ENCODE peak calls at places on chromosome 6, in five cellular contexts. M is H1, Y is WTC11, J is HepG2, Q is K562. R is an unnamed sample.

GRCh38 chr6:558089-558488 is 98.8 kb downstream of the HUS1B start:
- DNase-seq in M (no peak), Y (no peak), Q (no peak), J (no peak), R (no peak)

GRCh38 chr6:106617302-106617701 is 12.0 kb downstream of the RTN4IP1 start:
- DNase-seq in Y (no peak), Q (no peak), M (no peak), J (no peak), R (no peak)

GRCh38 chr6:108074057-108074358 is 533 bp downstream of the OSTM1 start:
- DNase-seq in Y (no peak), M (no peak), Q (no peak), J (peak), R (no peak)

GRCh38 chr6:33206864-33207568 is 1.3 kb upstream of the RING1 start:
- DNase-seq in J (no peak), Y (no peak), Q (no peak), M (no peak), R (no peak)

GRCh38 chr6:106858653-106859092 is 115.9 kb downstream of the CD24 start:
- DNase-seq in Q (peak), Y (no peak), J (no peak), M (no peak), R (no peak)

GRCh38 chr6:43916091-43916923 is 146.3 kb downstream of the VEGFA start:
- DNase-seq in M (no peak), Q (no peak), J (no peak), Y (no peak), R (no peak)

GRCh38 chr6:142697912-142698311 is 247.1 kb downstream of the HIVEP2 start:
- DNase-seq in Q (no peak), Y (no peak), M (no peak), J (no peak), R (no peak)

GRCh38 chr6:148873868-148874267 is 127.0 kb downstream of the UST start:
- DNase-seq in Y (no peak), Q (no peak), J (no peak), M (no peak), R (no peak)

GRCh38 chr6:149698175-149698574 is 19.7 kb downstream of the LATS1 start:
- DNase-seq in M (no peak), J (no peak), Y (no peak), Q (no peak), R (no peak)

GRCh38 chr6:128511518-128511917 is 8.9 kb downstream of the PTPRK start:
- DNase-seq in M (no peak), Y (no peak), J (no peak), Q (no peak), R (peak)

GRCh38 chr6:34052918-34053608 is 92.8 kb downstream of the GRM4 start:
- DNase-seq in M (no peak), Y (no peak), Q (no peak), J (no peak), R (no peak)

GRCh38 chr6:113371106-113371505 is 486.0 kb upstream of the MARCKS start:
- DNase-seq in M (no peak), Q (no peak), J (no peak), Y (no peak), R (no peak)

GRCh38 chr6:170135461-170135820 is 155.4 kb downstream of the DLL1 start:
- DNase-seq in Q (no peak), M (no peak), J (no peak), Y (no peak), R (no peak)

GRCh38 chr6:101398716-101399626 is 5.5 kb downstream of the GRIK2 start:
- DNase-seq in Q (no peak), M (no peak), Y (no peak), J (no peak), R (no peak)

GRCh38 chr6:100160913-100161312 is 166.9 kb upstream of the MCHR2 start:
- DNase-seq in Q (no peak), M (no peak), Y (peak), J (no peak), R (no peak)

GRCh38 chr6:105213272-105213671 is 33.5 kb upstream of the POPDC3 start:
- DNase-seq in M (no peak), J (no peak), Q (no peak), Y (no peak), R (no peak)

GRCh38 chr6:108874470-108875160 is 26.4 kb downstream of the ARMC2 start:
- DNase-seq in Y (no peak), J (no peak), M (no peak), Q (no peak), R (peak)

GRCh38 chr6:43616728-43617472 is 12.2 kb downstream of the GTPBP2 start:
- DNase-seq in J (no peak), Y (no peak), Q (no peak), M (no peak), R (no peak)

GRCh38 chr6:118886641-118887040 is 7.3 kb upstream of the ASF1A start:
- DNase-seq in J (no peak), Q (no peak), Y (no peak), M (no peak), R (no peak)

GRCh38 chr6:118882314-118882905 is 11.5 kb upstream of the ASF1A start:
- DNase-seq in M (no peak), Q (no peak), J (no peak), Y (no peak), R (no peak)

GRCh38 chr6:118877806-118878205 is 16.1 kb upstream of the ASF1A start:
- DNase-seq in M (no peak), J (no peak), Q (no peak), Y (no peak), R (no peak)

GRCh38 chr6:118876814-118877213 is 17.1 kb upstream of the ASF1A start:
- DNase-seq in J (no peak), M (no peak), Y (no peak), Q (no peak), R (no peak)

GRCh38 chr6:118881440-118882313 is 12.3 kb upstream of the ASF1A start:
- DNase-seq in M (no peak), Y (no peak), Q (peak), J (no peak), R (no peak)
- TF ChIP-seq CREB1 in M (no peak), Y (no peak), Q (no peak), J (no peak), R (no peak)

DNA sequence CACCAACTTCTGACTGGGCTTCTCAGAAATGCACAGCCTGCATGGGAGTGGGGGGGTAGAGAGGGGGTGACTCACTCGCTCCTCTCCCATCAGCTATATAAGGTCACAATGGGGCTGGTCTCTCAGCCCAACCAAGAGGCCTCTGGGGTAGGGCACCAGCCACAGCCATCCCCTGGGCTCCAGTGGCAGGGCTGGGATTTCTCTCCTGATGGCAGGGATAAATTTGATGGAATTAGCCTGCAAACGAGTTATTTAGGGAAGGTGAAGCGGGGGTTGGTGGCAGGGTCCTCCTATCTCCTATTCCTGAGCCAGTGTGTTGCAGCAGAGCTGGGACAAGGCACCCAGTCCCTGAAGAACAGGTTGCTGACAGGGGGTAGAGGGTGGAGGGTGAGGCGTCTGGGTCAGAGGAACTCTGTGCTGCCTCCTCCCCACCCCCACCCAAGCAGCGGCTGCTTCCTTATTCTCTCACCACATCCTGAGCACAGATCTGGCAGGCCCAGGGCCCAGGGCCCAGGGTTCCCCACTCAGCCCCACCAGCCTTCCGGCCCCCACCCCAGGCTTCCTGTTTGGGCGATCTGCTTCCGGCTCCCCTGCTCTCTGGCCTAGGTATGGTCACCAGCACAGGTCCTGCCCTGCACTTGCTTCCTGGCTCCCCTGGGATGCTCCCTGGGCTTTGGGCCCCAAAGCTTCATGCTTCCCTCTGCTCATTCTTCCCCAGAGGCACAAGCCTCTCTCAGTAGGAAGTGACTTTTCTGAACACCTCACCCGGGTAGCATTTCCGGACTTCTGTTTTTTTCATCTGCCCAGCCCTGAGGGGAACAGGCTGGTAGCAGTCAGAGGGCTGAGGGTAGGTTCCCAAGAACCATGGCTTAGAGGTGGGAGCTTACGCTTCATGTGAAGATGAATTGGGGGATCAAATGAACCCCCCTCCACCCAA is 4.0 kb downstream of the PPP1R18 start:
- DNase-seq in Y (peak), J (peak), Q (peak), M (no peak), R (peak)
- TF ChIP-seq ATF2 in Y (no peak), J (no peak), Q (no peak), M (no peak), R (no peak)

GRCh38 chr6:17907467-17908229 is 79.8 kb downstream of the KIF13A start:
- DNase-seq in Q (peak), M (no peak), J (peak), Y (no peak), R (no peak)
- TF ChIP-seq CREB1 in Q (no peak), M (no peak), J (no peak), Y (no peak), R (no peak)

GRCh38 chr6:137700751-137701477 is 166.1 kb upstream of the TNFAIP3 start:
- DNase-seq in J (peak), Y (no peak), M (no peak), Q (no peak), R (no peak)

GRCh38 chr6:137697267-137697938 is 169.7 kb upstream of the TNFAIP3 start:
- DNase-seq in M (no peak), J (peak), Y (peak), Q (no peak), R (no peak)

GRCh38 chr6:137696765-137697164 is 170.3 kb upstream of the TNFAIP3 start:
- DNase-seq in Q (no peak), Y (no peak), J (no peak), M (no peak), R (no peak)

GRCh38 chr6:137698636-137699035 is 168.4 kb upstream of the TNFAIP3 start:
- DNase-seq in Y (no peak), J (no peak), Q (no peak), M (no peak), R (no peak)

DNA sequence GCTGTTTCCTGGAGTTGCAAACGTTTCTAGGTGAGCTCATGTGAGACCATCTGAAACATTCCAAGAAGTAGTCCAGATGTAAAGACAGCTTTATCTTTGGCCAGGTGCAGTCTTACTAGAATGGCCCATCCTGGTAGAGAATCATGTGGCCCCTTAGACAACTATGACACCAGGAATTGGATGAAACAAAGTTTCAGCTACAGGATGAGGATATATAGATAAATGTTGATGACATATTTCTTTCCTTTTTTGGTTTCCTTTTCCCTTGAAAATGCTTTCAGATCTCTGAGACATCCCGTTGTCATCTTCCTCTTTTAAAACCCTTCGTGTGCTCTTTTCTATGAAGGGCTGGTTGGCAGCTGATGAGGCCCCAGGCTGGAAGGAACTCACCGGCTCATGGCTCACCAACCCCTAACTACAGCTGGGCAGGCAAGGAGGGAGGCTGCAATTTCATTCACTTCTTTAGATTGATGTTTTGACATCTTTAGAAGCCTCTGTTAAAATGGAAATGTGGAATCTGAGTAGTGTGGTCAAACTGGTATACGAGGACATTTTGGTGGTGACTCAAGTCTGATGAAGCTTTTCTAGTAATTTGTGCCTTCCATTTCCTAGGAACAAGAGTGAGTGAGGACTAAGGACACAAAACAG is 167.9 kb upstream of the TNFAIP3 start:
- DNase-seq in M (no peak), J (no peak), Q (no peak), Y (no peak), R (no peak)
- TF ChIP-seq ATF2 in M (no peak), J (no peak), Q (no peak), Y (no peak), R (no peak)

GRCh38 chr6:21731411-21732031 is 138.0 kb downstream of the SOX4 start:
- DNase-seq in J (peak), M (peak), Q (no peak), Y (no peak), R (no peak)

GRCh38 chr6:21729431-21729830 is 135.9 kb downstream of the SOX4 start:
- DNase-seq in Q (no peak), J (no peak), Y (no peak), M (peak), R (no peak)

GRCh38 chr6:21730533-21730932 is 137.0 kb downstream of the SOX4 start:
- DNase-seq in M (peak), Q (no peak), Y (no peak), J (no peak), R (no peak)

GRCh38 chr6:21733311-21733710 is 139.8 kb downstream of the SOX4 start:
- DNase-seq in Q (no peak), Y (no peak), M (no peak), J (no peak), R (no peak)

GRCh38 chr6:21732731-21733130 is 139.2 kb downstream of the SOX4 start:
- DNase-seq in J (no peak), Y (no peak), Q (no peak), M (no peak), R (no peak)
- TF ChIP-seq CREB1 in J (no peak), Y (no peak), Q (no peak), M (no peak), R (no peak)

DNA sequence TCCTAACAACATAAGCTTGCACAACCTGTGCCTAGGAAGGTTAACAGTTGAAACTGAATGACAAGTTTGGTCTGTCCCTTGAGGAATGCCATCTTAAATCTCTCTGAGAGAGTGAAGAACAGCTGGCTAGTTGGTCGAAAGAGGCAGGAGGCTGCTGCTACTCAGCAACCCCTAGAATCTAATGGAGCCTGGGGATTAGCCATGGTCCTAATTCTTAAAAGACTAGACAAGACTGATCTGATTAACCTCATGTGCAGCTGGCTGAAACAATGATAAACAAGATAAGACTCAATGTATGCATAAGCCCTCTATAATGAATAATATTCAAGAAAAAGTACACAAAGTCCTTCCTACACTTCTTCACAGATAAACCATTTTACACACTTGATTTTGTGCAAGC is 69.5 kb downstream of the DST start:
- DNase-seq in Y (no peak), J (no peak), Q (no peak), M (no peak), R (no peak)
- TF ChIP-seq ATF2 in Y (no peak), J (no peak), Q (no peak), M (no peak), R (no peak)

GRCh38 chr6:2978923-2979322 is 7.6 kb upstream of the SERPINB6 start:
- DNase-seq in J (no peak), M (no peak), Y (no peak), Q (no peak), R (no peak)

GRCh38 chr6:2977799-2978558 is 6.6 kb upstream of the SERPINB6 start:
- DNase-seq in M (no peak), Y (no peak), J (no peak), Q (no peak), R (no peak)

GRCh38 chr6:2977290-2977689 is 5.9 kb upstream of the SERPINB6 start:
- DNase-seq in M (no peak), Q (no peak), Y (no peak), J (no peak), R (no peak)

GRCh38 chr6:2976060-2976459 is 4.7 kb upstream of the SERPINB6 start:
- DNase-seq in J (no peak), Q (no peak), Y (no peak), M (no peak), R (no peak)

GRCh38 chr6:2976571-2977085 is 5.3 kb upstream of the SERPINB6 start:
- DNase-seq in Y (no peak), J (no peak), Q (no peak), M (no peak), R (no peak)
- TF ChIP-seq CREB1 in Y (no peak), J (no peak), Q (no peak), M (no peak), R (no peak)

GRCh38 chr6:160662842-160663241 is 1.2 kb downstream of the LPA start:
- DNase-seq in J (no peak), Q (no peak), M (no peak), Y (no peak), R (no peak)

GRCh38 chr6:160659562-160659961 is 4.5 kb downstream of the LPA start:
- DNase-seq in M (no peak), Q (no peak), J (no peak), Y (no peak), R (no peak)

GRCh38 chr6:160661129-160661723 is 2.8 kb downstream of the LPA start:
- DNase-seq in J (no peak), M (no peak), Q (no peak), Y (no peak), R (no peak)
- TF ChIP-seq ATF2 in J (no peak), M (no peak), Q (no peak), Y (no peak), R (no peak)

GRCh38 chr6:27617046-27617687 is 144.3 kb upstream of the ZNF184 start:
- DNase-seq in M (no peak), Y (no peak), Q (peak), J (no peak), R (no peak)
- TF ChIP-seq CREB1 in M (no peak), Y (no peak), Q (no peak), J (no peak), R (no peak)

R was measured in GM12878.